ENCODE peak calls at places on chromosome 2, in five cellular contexts. I is CD8-positive, alpha-beta T cell; S is activated naive CD4-positive, alpha-beta T cell treated with anti-CD3 and anti-CD28 coated beads for 36 hours; Z is H54; N is C1 segment of cervical spinal cord. L is an unnamed sample.

GRCh38 chr2:106886916-106887758 is 1.2 kb upstream of the ST6GAL2 start:
- DNase-seq in S (no peak), Z (no peak), I (no peak), N (no peak), L (peak; percentile 41)

GRCh38 chr2:62439425-62439824 is 66.6 kb downstream of the TMEM17 start:
- DNase-seq in N (no peak), S (no peak), Z (no peak), I (no peak), L (no peak)

GRCh38 chr2:197191177-197191947 is 119.2 kb downstream of the ANKRD44 start:
- DNase-seq in S (no peak), I (no peak), Z (no peak), N (no peak), L (peak; percentile 25)

GRCh38 chr2:72750977-72751639 is 74.7 kb downstream of the EXOC6B start:
- DNase-seq in Z (no peak), N (no peak), I (no peak), S (no peak), L (no peak)

GRCh38 chr2:62243983-62244382 is 48.1 kb downstream of the B3GNT2 start:
- DNase-seq in I (no peak), Z (no peak), N (no peak), S (no peak), L (no peak)

GRCh38 chr2:241509408-241509784 is 1.0 kb upstream of the STK25 start:
- DNase-seq in I (no peak), Z (no peak), N (no peak), S (no peak), L (no peak)

GRCh38 chr2:134252092-134252775 is 1.6 kb upstream of the MGAT5 start:
- DNase-seq in Z (no peak), N (no peak), I (no peak), S (peak; percentile 48), L (no peak)

GRCh38 chr2:53575606-53576360 is 191.8 kb upstream of the CHAC2 start:
- DNase-seq in Z (no peak), I (no peak), N (no peak), S (no peak), L (no peak)

GRCh38 chr2:34529965-34530364 is 930.9 kb upstream of the FAM98A start:
- DNase-seq in Z (no peak), N (no peak), S (no peak), I (no peak), L (no peak)

GRCh38 chr2:232897386-232897970 is 27.4 kb downstream of the SNORC start:
- DNase-seq in I (no peak), N (no peak), Z (no peak), S (no peak), L (no peak)

GRCh38 chr2:132441051-132441450 is 24.4 kb downstream of the GPR39 start:
- DNase-seq in N (no peak), I (no peak), Z (no peak), S (no peak), L (peak; percentile 47)

GRCh38 chr2:46555646-46556205 is 76.4 kb downstream of the TMEM247 start:
- DNase-seq in I (no peak), N (no peak), Z (no peak), S (no peak), L (no peak)

GRCh38 chr2:215002500-215002899 is 135.9 kb downstream of the ABCA12 start:
- DNase-seq in I (no peak), N (no peak), Z (no peak), S (peak; percentile 10), L (peak; percentile 50)

GRCh38 chr2:216012133-216012829 is 1.1 kb downstream of the MREG start:
- DNase-seq in I (no peak), S (no peak), Z (no peak), N (no peak), L (peak; percentile 21)

GRCh38 chr2:71618327-71619113 is 165.2 kb downstream of the DYSF start:
- DNase-seq in N (no peak), S (no peak), Z (no peak), I (no peak), L (no peak)

GRCh38 chr2:96119981-96120720 is 3.8 kb upstream of the ADRA2B start:
- DNase-seq in I (no peak), Z (no peak), N (no peak), S (no peak), L (no peak)

GRCh38 chr2:145123606-145124005 is 603.7 kb upstream of the ZEB2 start:
- DNase-seq in N (no peak), S (no peak), Z (no peak), I (no peak), L (no peak)

GRCh38 chr2:10286216-10287037 is 16.3 kb upstream of the HPCAL1 start:
- DNase-seq in I (no peak), S (no peak), N (no peak), Z (no peak), L (no peak)

GRCh38 chr2:47029737-47030524 is 114.3 kb upstream of the MCFD2 start:
- DNase-seq in I (no peak), S (no peak), Z (peak; percentile 71), N (no peak), L (peak; percentile 53)

GRCh38 chr2:35343135-35343534 is 1012.4 kb upstream of the CRIM1 start:
- DNase-seq in N (no peak), Z (no peak), I (no peak), S (no peak), L (no peak)

GRCh38 chr2:73494031-73494430 is 108.4 kb downstream of the ALMS1 start:
- DNase-seq in Z (peak; percentile 20), S (no peak), N (no peak), I (no peak), L (peak; percentile 54)

GRCh38 chr2:74003494-74004211 is 18.9 kb downstream of the TET3 start:
- DNase-seq in I (no peak), S (no peak), Z (no peak), N (no peak), L (peak; percentile 53)

GRCh38 chr2:45013229-45014015 is 4.2 kb upstream of the SIX2 start:
- DNase-seq in Z (no peak), S (no peak), N (no peak), I (no peak), L (no peak)

GRCh38 chr2:177029501-177029900 is 183.1 kb upstream of the HNRNPA3 start:
- DNase-seq in S (no peak), Z (no peak), I (no peak), N (no peak), L (no peak)

GRCh38 chr2:190532581-190532980 is 1.9 kb downstream of the NEMP2 start:
- DNase-seq in N (no peak), S (no peak), Z (no peak), I (no peak), L (no peak)

GRCh38 chr2:107597507-107597906 is 229.2 kb upstream of the RGPD4 start:
- DNase-seq in N (no peak), Z (no peak), I (no peak), S (no peak), L (no peak)

GRCh38 chr2:12059616-12060441 is 313.4 kb downstream of the LPIN1 start:
- DNase-seq in I (no peak), N (no peak), S (no peak), Z (peak; percentile 22), L (peak; percentile 76)

GRCh38 chr2:183838295-183838694 is 714.1 kb downstream of the NUP35 start:
- DNase-seq in I (no peak), Z (no peak), N (no peak), S (no peak), L (no peak)

GRCh38 chr2:99488587-99488998 is 1.2 kb downstream of the REV1 start:
- DNase-seq in N (no peak), I (no peak), S (no peak), Z (peak; percentile 24), L (peak; percentile 54)

GRCh38 chr2:205702576-205702975 is 20.3 kb downstream of the NRP2 start:
- DNase-seq in N (no peak), S (no peak), I (no peak), Z (no peak), L (peak; percentile 74)

GRCh38 chr2:66477125-66477842 is 42.4 kb downstream of the MEIS1 start:
- DNase-seq in N (no peak), Z (no peak), I (no peak), S (no peak), L (no peak)

L was measured in iris pigment epithelial cell.